ENCODE peak calls at places on chromosomes 1 and 21, in eight cellular contexts. E is NCI-H1436; I is globus pallidus; X is endothelial cell; W is NCI-H1092 treated with DMSO at 0.1 percent for 48 hours; O is H54; S is hypothalamus; J is activated T-cell treated with anti-CD3 and anti-CD28 coated beads, Interleukin-2, amount 50 U/mL, for 48 hours. Q is an unnamed sample.

GRCh38 chr1:1264868-1265272 is 8.8 kb downstream of the UBE2J2 start:
- DNase-seq in S (no peak), O (peak; percentile 92), W (no peak), I (no peak), J (no peak), E (no peak), X (no peak), Q (peak; percentile 22)

GRCh38 chr21:41762236-41762635 is 4.6 kb downstream of the RIPK4 start:
- DNase-seq in E (no peak), S (no peak), I (no peak), W (no peak), X (no peak), O (no peak), J (no peak), Q (no peak)

GRCh38 chr21:43597052-43597451 is 62.2 kb downstream of the HSF2BP start:
- DNase-seq in E (no peak), I (no peak), X (no peak), J (no peak), W (no peak), O (peak; percentile 79), S (no peak), Q (no peak)

GRCh38 chr1:187054862-187055757 is 226.4 kb downstream of the PLA2G4A start:
- DNase-seq in I (no peak), W (no peak), O (no peak), J (no peak), E (no peak), X (no peak), S (no peak), Q (no peak)

GRCh38 chr1:102628008-102628736 is 480.1 kb downstream of the COL11A1 start:
- DNase-seq in J (no peak), I (peak; percentile 44), X (no peak), E (no peak), O (no peak), S (no peak), W (peak; percentile 4), Q (no peak)

GRCh38 chr1:156766288-156767100 is 841 bp upstream of the PRCC start:
- DNase-seq in W (peak; percentile 58), O (no peak), E (no peak), S (no peak), I (no peak), J (no peak), X (no peak), Q (no peak)

GRCh38 chr21:16423921-16424320 is 694.1 kb downstream of the USP25 start:
- DNase-seq in E (no peak), X (no peak), O (no peak), S (no peak), J (no peak), W (peak; percentile 75), I (no peak), Q (no peak)

GRCh38 chr1:165392634-165393571 is 36.4 kb upstream of the LMX1A start:
- DNase-seq in O (peak; percentile 84), J (peak; percentile 93), E (peak; percentile 83), S (peak; percentile 17), I (peak; percentile 72), X (peak; percentile 72), W (peak; percentile 69), Q (peak; percentile 89)

GRCh38 chr1:209190591-209191241 is 392.8 kb upstream of the CAMK1G start:
- DNase-seq in W (peak; percentile 85), J (peak; percentile 44), S (no peak), I (peak; percentile 15), O (peak; percentile 44), E (peak; percentile 15), X (peak; percentile 75), Q (no peak)

GRCh38 chr1:42266253-42267135 is 68.5 kb downstream of the FOXJ3 start:
- DNase-seq in O (no peak), W (no peak), E (no peak), X (no peak), J (no peak), S (no peak), I (no peak), Q (no peak)

GRCh38 chr1:226066415-226067077 is 4.0 kb downstream of the H3-3A start:
- DNase-seq in I (no peak), X (no peak), E (no peak), S (no peak), J (no peak), O (no peak), W (no peak), Q (no peak)

GRCh38 chr1:15343099-15343498 is 66.6 kb upstream of the EFHD2 start:
- DNase-seq in I (no peak), O (no peak), J (no peak), E (no peak), S (no peak), W (no peak), X (no peak), Q (no peak)

GRCh38 chr21:16624468-16625102 is 888.3 kb upstream of the CXADR start:
- DNase-seq in E (peak; percentile 36), J (no peak), S (no peak), I (no peak), O (no peak), X (no peak), W (peak; percentile 82), Q (no peak)

GRCh38 chr1:183887826-183888819 is 83.2 kb downstream of the RGL1 start:
- DNase-seq in E (no peak), I (no peak), W (no peak), J (no peak), S (no peak), O (no peak), X (no peak), Q (no peak)

GRCh38 chr1:11314959-11315358 is 42.0 kb downstream of the UBIAD1 start:
- DNase-seq in X (no peak), E (no peak), O (no peak), S (no peak), I (peak; percentile 33), J (no peak), W (no peak), Q (no peak)

GRCh38 chr1:67749844-67750689 is 65.1 kb downstream of the GADD45A start:
- DNase-seq in S (no peak), W (peak; percentile 47), J (no peak), I (no peak), E (no peak), X (no peak), O (no peak), Q (no peak)

GRCh38 chr1:222926566-222926965 is 111.7 kb downstream of the DISP1 start:
- DNase-seq in S (no peak), I (no peak), J (no peak), W (peak; percentile 73), X (no peak), E (peak; percentile 45), O (no peak), Q (no peak)

GRCh38 chr1:31444725-31445448 is 31.9 kb downstream of the SERINC2 start:
- DNase-seq in X (no peak), O (no peak), I (no peak), J (no peak), W (no peak), S (no peak), E (no peak), Q (no peak)

GRCh38 chr1:41767534-41767933 is 151.2 kb downstream of the HIVEP3 start:
- DNase-seq in O (no peak), J (no peak), S (no peak), I (no peak), X (no peak), E (no peak), W (no peak), Q (no peak)

GRCh38 chr1:113660053-113660452 is 99.2 kb downstream of the PHTF1 start:
- DNase-seq in W (no peak), O (no peak), I (peak; percentile 64), X (no peak), J (no peak), S (no peak), E (no peak), Q (no peak)

GRCh38 chr1:1307261-1307907 is 346 bp downstream of the ACAP3 start:
- DNase-seq in J (no peak), X (no peak), W (no peak), S (no peak), I (peak; percentile 39), E (no peak), O (no peak), Q (peak; percentile 10)

GRCh38 chr1:8541961-8542521 is 224.1 kb downstream of the SLC45A1 start:
- DNase-seq in X (no peak), E (no peak), J (no peak), W (no peak), I (no peak), O (no peak), S (no peak), Q (no peak)

GRCh38 chr21:45974073-45975016 is 7.2 kb upstream of the COL6A1 start:
- DNase-seq in O (peak; percentile 89), S (no peak), X (peak; percentile 62), J (no peak), E (no peak), I (no peak), W (no peak), Q (no peak)

GRCh38 chr1:99943238-99943794 is 26.5 kb upstream of the SLC35A3 start:
- DNase-seq in S (no peak), E (peak; percentile 76), X (no peak), O (no peak), J (no peak), I (no peak), W (peak; percentile 66), Q (no peak)

GRCh38 chr1:214840366-214840765 is 237.4 kb downstream of the CENPF start:
- DNase-seq in S (no peak), I (no peak), O (no peak), J (no peak), W (no peak), X (no peak), E (no peak), Q (no peak)

GRCh38 chr1:43438006-43438405 is 15.7 kb downstream of the HYI start:
- DNase-seq in I (no peak), W (no peak), E (no peak), J (no peak), O (no peak), X (no peak), S (no peak), Q (no peak)

GRCh38 chr1:22969224-22969829 is 3.3 kb downstream of the LACTBL1 start:
- DNase-seq in J (no peak), W (peak; percentile 96), I (no peak), O (no peak), E (no peak), X (no peak), S (no peak), Q (no peak)

GRCh38 chr1:42167611-42168396 is 3.3 kb upstream of the GUCA2A start:
- DNase-seq in E (no peak), S (no peak), O (no peak), X (no peak), I (no peak), W (no peak), J (no peak), Q (no peak)

GRCh38 chr1:108692724-108693655 is 880 bp downstream of the PRPF38B start:
- DNase-seq in X (peak; percentile 24), I (peak; percentile 31), E (peak; percentile 33), O (peak; percentile 26), S (no peak), J (peak; percentile 80), W (peak; percentile 66), Q (peak; percentile 74)

GRCh38 chr1:55309053-55309452 is 93.9 kb upstream of the USP24 start:
- DNase-seq in W (no peak), J (no peak), O (no peak), E (no peak), X (no peak), I (no peak), S (no peak), Q (no peak)